ENCODE peak calls at places on chromosomes 3 and 15, in five cellular contexts. One of them, this sample, is unnamed.

GRCh38 chr3:35832140-35832571 is 192.8 kb downstream of the ARPP21 start:
- DNase-seq in K562: no peak
- DNase-seq in GM12878: no peak
- DNase-seq in HepG2: peak; percentile 1
- DNase-seq in HCT116: no peak
- DNase-seq in this sample: no peak

GRCh38 chr15:31024330-31024729 is 32.9 kb upstream of the MTMR10 start:
- DNase-seq in HCT116: peak; percentile 16
- DNase-seq in HepG2: peak; percentile 79
- DNase-seq in GM12878: no peak
- DNase-seq in K562: no peak
- DNase-seq in this sample: peak; percentile 57

GRCh38 chr3:178140491-178140890 is 395.7 kb upstream of the KCNMB2 start:
- DNase-seq in K562: no peak
- DNase-seq in HepG2: no peak
- DNase-seq in HCT116: no peak
- DNase-seq in GM12878: no peak
- DNase-seq in this sample: no peak

GRCh38 chr15:101016581-101016980 is 97.4 kb downstream of the LRRK1 start:
- DNase-seq in HepG2: no peak
- DNase-seq in HCT116: no peak
- DNase-seq in K562: no peak
- DNase-seq in GM12878: no peak
- DNase-seq in this sample: no peak

GRCh38 chr3:59994720-59995304 is 945.0 kb upstream of the CFAP20DC start:
- DNase-seq in GM12878: no peak
- DNase-seq in K562: no peak
- DNase-seq in HepG2: no peak
- DNase-seq in HCT116: no peak
- DNase-seq in this sample: no peak

GRCh38 chr15:67109141-67110034 is 44.0 kb downstream of the SMAD3 start:
- DNase-seq in HCT116: no peak
- DNase-seq in K562: no peak
- DNase-seq in HepG2: peak; percentile 61
- DNase-seq in GM12878: no peak
- DNase-seq in this sample: no peak

GRCh38 chr3:128911911-128912310 is 32.5 kb downstream of the ACAD9 start:
- DNase-seq in HepG2: no peak
- DNase-seq in K562: no peak
- DNase-seq in GM12878: no peak
- DNase-seq in HCT116: no peak
- DNase-seq in this sample: no peak

GRCh38 chr15:66934315-66934930 is 131.0 kb upstream of the SMAD3 start:
- DNase-seq in HCT116: no peak
- DNase-seq in K562: no peak
- DNase-seq in GM12878: no peak
- DNase-seq in HepG2: no peak
- DNase-seq in this sample: no peak

GRCh38 chr3:45309876-45310275 is 78.5 kb upstream of the LARS2 start:
- DNase-seq in HCT116: no peak
- DNase-seq in K562: no peak
- DNase-seq in GM12878: no peak
- DNase-seq in HepG2: no peak
- DNase-seq in this sample: no peak

GRCh38 chr3:52221563-52222318 is 3.7 kb downstream of the TLR9 start:
- DNase-seq in GM12878: no peak
- DNase-seq in HCT116: no peak
- DNase-seq in HepG2: no peak
- DNase-seq in K562: no peak
- DNase-seq in this sample: peak; percentile 44

GRCh38 chr3:101204246-101204645 is 116.1 kb downstream of the IMPG2 start:
- DNase-seq in HepG2: no peak
- DNase-seq in GM12878: no peak
- DNase-seq in K562: no peak
- DNase-seq in HCT116: no peak
- DNase-seq in this sample: no peak

GRCh38 chr3:58667229-58667628 is 655 bp upstream of the FAM3D start:
- DNase-seq in HepG2: no peak
- DNase-seq in GM12878: no peak
- DNase-seq in K562: no peak
- DNase-seq in HCT116: no peak
- DNase-seq in this sample: no peak

GRCh38 chr3:57397175-57398026 is 104.9 kb upstream of the ASB14 start:
- DNase-seq in GM12878: peak; percentile 39
- DNase-seq in K562: peak; percentile 41
- DNase-seq in HCT116: peak; percentile 59
- DNase-seq in HepG2: peak; percentile 60
- DNase-seq in this sample: peak; percentile 39
- TF ChIP-seq CEBPB in GM12878: no peak
- TF ChIP-seq CEBPB in K562: no peak
- TF ChIP-seq CEBPB in HCT116: no peak
- TF ChIP-seq CEBPB in HepG2: no peak
- TF ChIP-seq CEBPB in this sample: no peak

GRCh38 chr3:22091329-22091728 is 340.3 kb upstream of the ZNF385D start:
- DNase-seq in HCT116: no peak
- DNase-seq in HepG2: no peak
- DNase-seq in GM12878: no peak
- DNase-seq in K562: no peak
- DNase-seq in this sample: no peak

GRCh38 chr3:22089284-22089683 is 338.3 kb upstream of the ZNF385D start:
- DNase-seq in HCT116: no peak
- DNase-seq in GM12878: peak; percentile 34
- DNase-seq in HepG2: peak; percentile 23
- DNase-seq in K562: no peak
- DNase-seq in this sample: no peak
- TF ChIP-seq SRF in HCT116: no peak
- TF ChIP-seq SRF in GM12878: no peak
- TF ChIP-seq SRF in HepG2: no peak
- TF ChIP-seq SRF in K562: no peak
- TF ChIP-seq SRF in this sample: no peak

DNA sequence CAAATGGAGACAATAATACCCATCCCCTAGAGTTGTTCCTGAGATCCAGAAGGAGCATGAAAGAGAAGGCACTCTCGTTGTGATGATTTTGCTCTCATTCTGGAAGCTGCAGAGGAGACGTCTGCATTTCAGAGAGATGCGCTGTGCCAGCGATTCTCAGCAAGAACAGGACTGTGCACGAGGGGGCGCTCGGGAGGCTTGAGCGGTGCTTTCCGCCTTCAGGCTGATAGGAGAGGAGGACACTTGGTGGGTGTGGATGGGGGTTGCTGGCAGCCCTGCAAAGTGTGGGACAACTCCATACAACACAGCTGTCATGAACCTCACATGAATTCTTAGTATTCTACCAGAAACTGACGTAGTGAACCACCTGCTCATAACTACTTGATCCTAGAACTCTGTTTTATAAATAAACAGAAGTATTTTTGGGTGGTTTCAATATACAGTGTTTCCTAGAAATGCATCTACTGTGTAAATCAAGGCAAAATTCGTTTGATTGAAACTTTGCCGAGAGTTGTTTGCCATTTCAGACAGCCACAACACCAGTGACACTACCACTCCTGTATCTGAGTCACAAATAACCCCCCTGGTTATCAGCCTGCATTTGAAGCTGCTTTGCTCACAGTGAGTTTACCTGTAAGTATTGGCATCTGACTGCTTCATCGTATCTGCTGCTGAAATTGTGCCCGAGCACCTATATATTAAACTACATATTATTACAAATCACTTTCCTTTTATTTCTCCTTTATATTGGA is 39.5 kb upstream of the SPSB4 start:
- DNase-seq in HCT116: peak; percentile 51
- DNase-seq in HepG2: peak; percentile 45
- DNase-seq in K562: peak; percentile 62
- DNase-seq in GM12878: no peak
- DNase-seq in this sample: peak; percentile 98
- TF ChIP-seq CEBPB in HCT116: no peak
- TF ChIP-seq CEBPB in HepG2: no peak
- TF ChIP-seq CEBPB in K562: no peak
- TF ChIP-seq CEBPB in GM12878: no peak
- TF ChIP-seq CEBPB in this sample: no peak

GRCh38 chr3:70857926-70858325 is 545.5 kb upstream of the MDFIC2 start:
- DNase-seq in K562: no peak
- DNase-seq in GM12878: no peak
- DNase-seq in HepG2: no peak
- DNase-seq in HCT116: no peak
- DNase-seq in this sample: no peak
- TF ChIP-seq SRF in K562: no peak
- TF ChIP-seq SRF in GM12878: no peak
- TF ChIP-seq SRF in HepG2: no peak
- TF ChIP-seq SRF in HCT116: no peak
- TF ChIP-seq SRF in this sample: no peak

This sample was measured in H1.